ENCODE peak calls at places on chromosome 11, in four cellular contexts. One of them, this sample, is unnamed.

GRCh38 chr11:68976563-68976962 is 4.2 kb downstream of the MRGPRD start:
- DNase-seq in H1: no peak
- DNase-seq in HepG2: no peak
- DNase-seq in GM12878: no peak
- DNase-seq in this sample: no peak

GRCh38 chr11:133835258-133836075 is 9.8 kb downstream of the SPATA19 start:
- DNase-seq in H1: peak; percentile 78
- DNase-seq in HepG2: peak; percentile 61
- DNase-seq in GM12878: peak; percentile 23
- DNase-seq in this sample: peak; percentile 76

GRCh38 chr11:113778111-113778910 is 1.3 kb upstream of the CLDN25 start:
- DNase-seq in H1: no peak
- DNase-seq in HepG2: peak; percentile 40
- DNase-seq in GM12878: no peak
- DNase-seq in this sample: no peak

GRCh38 chr11:76186776-76187279 is 19.5 kb downstream of the WNT11 start:
- DNase-seq in H1: no peak
- DNase-seq in HepG2: no peak
- DNase-seq in GM12878: no peak
- DNase-seq in this sample: no peak

GRCh38 chr11:131894615-131895544 is 524.5 kb downstream of the NTM start:
- DNase-seq in H1: no peak
- DNase-seq in HepG2: no peak
- DNase-seq in GM12878: no peak
- DNase-seq in this sample: no peak

GRCh38 chr11:113114452-113115027 is 153.3 kb downstream of the NCAM1 start:
- DNase-seq in H1: peak; percentile 52
- DNase-seq in HepG2: peak; percentile 3
- DNase-seq in GM12878: no peak
- DNase-seq in this sample: no peak

GRCh38 chr11:117572671-117573070 is 224.3 kb downstream of the DSCAML1 start:
- DNase-seq in H1: no peak
- DNase-seq in HepG2: no peak
- DNase-seq in GM12878: no peak
- DNase-seq in this sample: no peak

GRCh38 chr11:22037505-22037904 is 155.4 kb upstream of the ANO5 start:
- DNase-seq in H1: no peak
- DNase-seq in HepG2: no peak
- DNase-seq in GM12878: no peak
- DNase-seq in this sample: no peak

GRCh38 chr11:72653616-72654000 is 20.6 kb downstream of the PDE2A start:
- DNase-seq in H1: no peak
- DNase-seq in HepG2: no peak
- DNase-seq in GM12878: no peak
- DNase-seq in this sample: no peak

GRCh38 chr11:73426184-73426845 is 50.1 kb downstream of the RELT start:
- DNase-seq in H1: no peak
- DNase-seq in HepG2: no peak
- DNase-seq in GM12878: no peak
- DNase-seq in this sample: no peak

GRCh38 chr11:10991372-10991771 is 133.5 kb upstream of the ZBED5 start:
- DNase-seq in H1: no peak
- DNase-seq in HepG2: no peak
- DNase-seq in GM12878: no peak
- DNase-seq in this sample: no peak

GRCh38 chr11:125105921-125106320 is 5.5 kb downstream of the TMEM218 start:
- DNase-seq in H1: no peak
- DNase-seq in HepG2: no peak
- DNase-seq in GM12878: no peak
- DNase-seq in this sample: no peak

GRCh38 chr11:82527185-82527584 is 206.5 kb downstream of the FAM181B start:
- DNase-seq in H1: no peak
- DNase-seq in HepG2: no peak
- DNase-seq in GM12878: no peak
- DNase-seq in this sample: no peak

GRCh38 chr11:68181719-68182451 is 31.2 kb downstream of the KMT5B start:
- DNase-seq in H1: no peak
- DNase-seq in HepG2: no peak
- DNase-seq in GM12878: no peak
- DNase-seq in this sample: no peak

GRCh38 chr11:33449798-33450197 is 192.6 kb downstream of the HIPK3 start:
- DNase-seq in H1: no peak
- DNase-seq in HepG2: no peak
- DNase-seq in GM12878: no peak
- DNase-seq in this sample: no peak

GRCh38 chr11:11558352-11558751 is 63.5 kb downstream of the GALNT18 start:
- DNase-seq in H1: no peak
- DNase-seq in HepG2: no peak
- DNase-seq in GM12878: no peak
- DNase-seq in this sample: no peak

GRCh38 chr11:92941676-92942571 is 27.5 kb upstream of the MTNR1B start:
- DNase-seq in H1: no peak
- DNase-seq in HepG2: peak; percentile 23
- DNase-seq in GM12878: no peak
- DNase-seq in this sample: no peak

GRCh38 chr11:106581399-106581798 is 436.9 kb downstream of the GUCY1A2 start:
- DNase-seq in H1: no peak
- DNase-seq in HepG2: no peak
- DNase-seq in GM12878: no peak
- DNase-seq in this sample: no peak

GRCh38 chr11:34680918-34681554 is 60.1 kb downstream of the EHF start:
- DNase-seq in H1: no peak
- DNase-seq in HepG2: peak; percentile 53
- DNase-seq in GM12878: no peak
- DNase-seq in this sample: no peak

DNA sequence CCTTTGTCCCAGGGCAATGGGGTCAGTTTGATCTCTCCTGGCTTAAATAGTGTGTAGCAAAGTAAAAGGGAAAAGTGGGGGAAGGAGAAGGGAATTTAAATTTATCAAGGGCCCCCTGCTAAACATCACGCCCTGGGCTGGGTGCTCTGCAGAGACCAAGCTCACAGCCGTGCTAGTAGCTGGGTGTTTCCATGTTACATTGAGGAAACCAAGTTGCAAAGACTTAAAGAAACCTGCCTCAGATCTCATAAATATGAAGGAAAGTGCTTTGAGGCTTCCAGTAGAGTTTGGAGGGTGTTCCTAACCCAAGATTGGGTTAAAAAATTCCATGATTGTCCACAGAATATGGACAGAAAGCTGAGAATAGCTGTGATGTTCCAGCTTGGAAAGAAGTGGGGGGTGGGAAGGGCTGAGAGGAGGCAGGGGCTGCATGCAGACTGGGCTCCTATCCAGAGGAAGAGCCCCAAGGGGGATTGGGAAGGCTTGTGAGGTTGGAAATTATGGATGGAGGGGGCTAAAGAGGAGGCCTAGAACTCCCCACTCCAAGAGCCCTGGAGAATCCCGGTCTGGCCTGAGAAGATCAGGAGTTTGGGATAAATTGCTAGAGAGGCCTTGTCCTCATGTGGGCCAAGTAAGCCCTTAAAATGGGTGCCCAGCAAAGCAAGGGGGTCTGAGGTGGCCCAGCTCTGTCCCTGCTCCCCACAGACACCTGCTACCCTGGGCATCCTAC is 25.0 kb upstream of the OAF start:
- DNase-seq in H1: no peak
- DNase-seq in HepG2: no peak
- DNase-seq in GM12878: no peak
- DNase-seq in this sample: no peak
- TF ChIP-seq SUZ12 in H1: no peak
- TF ChIP-seq SUZ12 in HepG2: no peak
- TF ChIP-seq SUZ12 in GM12878: no peak
- TF ChIP-seq SUZ12 in this sample: no peak

DNA sequence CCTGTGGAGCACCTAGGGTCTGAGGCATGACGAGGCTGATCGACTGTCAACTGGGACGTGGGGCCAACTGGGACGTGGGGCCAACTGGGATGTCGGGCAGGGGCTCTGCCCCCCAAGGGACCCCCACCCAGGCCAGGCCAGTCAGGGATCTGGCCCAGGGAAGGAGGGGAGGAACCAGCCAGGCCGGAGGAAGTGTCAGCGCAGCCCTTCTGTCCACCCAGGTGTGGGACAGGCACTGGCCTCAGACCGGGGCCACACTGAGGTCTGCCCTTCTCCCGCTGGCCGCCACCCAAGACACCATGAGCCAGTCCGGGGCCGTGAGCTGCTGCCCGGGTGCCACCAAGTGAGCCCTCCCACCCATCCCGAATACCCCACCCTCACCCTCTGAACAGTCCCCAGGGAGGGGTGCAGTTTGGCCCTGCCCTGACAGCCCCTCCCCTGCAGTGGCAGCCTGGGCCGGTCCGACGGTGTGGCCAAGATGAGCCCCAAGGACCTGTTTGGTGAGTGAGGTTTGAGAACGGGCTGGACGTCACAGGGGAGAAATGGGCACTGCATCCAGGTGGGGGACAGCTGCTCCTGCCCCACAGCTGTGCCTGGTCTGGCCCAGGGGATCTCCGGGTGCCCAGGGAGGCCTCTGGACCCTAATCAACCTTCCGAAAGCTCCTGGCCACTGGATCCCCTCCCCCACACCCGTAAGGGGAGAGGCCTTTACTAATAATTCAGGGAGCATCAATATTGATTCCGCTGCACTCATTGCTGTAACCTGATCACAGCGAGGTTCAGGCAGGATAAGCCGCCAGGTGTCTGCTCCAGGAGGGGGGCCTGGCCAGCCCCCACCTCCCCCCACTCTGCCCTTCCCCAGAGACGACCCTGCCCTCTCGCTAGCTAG is 3.3 kb downstream of the EPS8L2 start:
- DNase-seq in H1: no peak
- DNase-seq in HepG2: no peak
- DNase-seq in GM12878: no peak
- DNase-seq in this sample: no peak
- TF ChIP-seq YY1 in H1: no peak
- TF ChIP-seq YY1 in HepG2: no peak
- TF ChIP-seq YY1 in GM12878: no peak
- TF ChIP-seq YY1 in this sample: no peak

GRCh38 chr11:44997566-44997965 is 46.9 kb upstream of the TP53I11 start:
- DNase-seq in H1: peak; percentile 39
- DNase-seq in HepG2: no peak
- DNase-seq in GM12878: no peak
- DNase-seq in this sample: no peak
- TF ChIP-seq SUZ12 in H1: no peak
- TF ChIP-seq SUZ12 in HepG2: no peak
- TF ChIP-seq SUZ12 in GM12878: no peak
- TF ChIP-seq SUZ12 in this sample: no peak

GRCh38 chr11:1518301-1518700 is 31.7 kb upstream of the MOB2 start:
- DNase-seq in H1: no peak
- DNase-seq in HepG2: no peak
- DNase-seq in GM12878: no peak
- DNase-seq in this sample: no peak
- TF ChIP-seq YY1 in H1: no peak
- TF ChIP-seq YY1 in HepG2: no peak
- TF ChIP-seq YY1 in GM12878: no peak
- TF ChIP-seq YY1 in this sample: no peak

DNA sequence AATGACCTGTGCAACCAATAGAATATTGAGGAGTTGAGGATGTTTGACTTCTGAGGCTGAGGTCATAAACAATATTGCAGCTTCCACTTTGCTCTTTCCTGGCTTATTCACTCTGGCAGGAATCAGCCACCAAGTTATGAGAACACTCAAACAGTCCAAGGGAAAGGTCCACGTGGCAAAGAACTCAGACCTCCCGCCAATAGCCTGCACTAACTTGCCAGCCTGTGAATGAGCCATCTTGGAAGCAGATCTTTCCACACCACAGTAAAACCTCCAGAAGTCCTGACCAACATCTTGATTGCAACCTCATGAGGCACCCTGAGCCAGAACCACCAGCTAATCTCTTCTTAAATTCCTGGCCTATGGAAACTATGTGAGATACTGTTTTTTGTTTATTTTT is 22.7 kb upstream of the PICALM start:
- DNase-seq in H1: no peak
- DNase-seq in HepG2: no peak
- DNase-seq in GM12878: no peak
- DNase-seq in this sample: no peak
- TF ChIP-seq SUZ12 in H1: no peak
- TF ChIP-seq SUZ12 in HepG2: no peak
- TF ChIP-seq SUZ12 in GM12878: no peak
- TF ChIP-seq SUZ12 in this sample: no peak

DNA sequence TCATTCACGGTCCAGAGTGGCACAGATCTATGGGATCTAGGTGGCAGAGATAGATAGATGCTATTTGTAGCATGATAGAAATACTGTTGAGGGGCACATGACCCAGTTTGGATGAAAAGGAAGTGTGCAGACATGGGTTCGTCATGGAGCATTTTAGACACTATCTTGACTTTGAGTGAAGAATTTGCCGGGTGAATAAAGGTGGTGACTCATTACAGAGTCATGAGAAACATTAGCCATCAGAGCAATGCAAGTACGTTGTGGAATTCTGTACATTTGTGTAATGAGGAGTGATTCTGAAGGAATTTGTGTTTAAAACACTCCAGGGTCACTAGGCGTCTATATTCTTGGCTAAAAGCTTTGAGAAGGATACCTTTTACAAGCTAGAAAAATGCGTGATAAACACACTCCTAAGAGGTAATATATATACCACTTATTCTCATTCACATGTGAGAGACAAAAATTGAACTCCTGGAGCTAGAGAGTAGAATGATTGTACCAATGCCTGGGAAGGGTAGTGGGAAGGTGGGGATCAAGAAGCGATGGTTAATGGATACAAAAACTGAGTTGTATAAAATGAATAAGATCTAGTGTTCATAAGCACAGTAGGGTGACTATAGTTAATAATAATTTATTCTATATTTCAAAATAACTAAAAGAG is 593.7 kb upstream of the LUZP2 start:
- DNase-seq in H1: no peak
- DNase-seq in HepG2: peak; percentile 4
- DNase-seq in GM12878: no peak
- DNase-seq in this sample: no peak
- TF ChIP-seq YY1 in H1: no peak
- TF ChIP-seq YY1 in HepG2: no peak
- TF ChIP-seq YY1 in GM12878: no peak
- TF ChIP-seq YY1 in this sample: no peak

GRCh38 chr11:61425367-61426131 is 4.2 kb downstream of the CPSF7 start:
- DNase-seq in H1: no peak
- DNase-seq in HepG2: no peak
- DNase-seq in GM12878: no peak
- DNase-seq in this sample: no peak

GRCh38 chr11:61429691-61430582 is at the start of the genes CPSF7 and SDHAF2:
- DNase-seq in H1: peak; percentile 98
- DNase-seq in HepG2: peak; percentile 89
- DNase-seq in GM12878: peak; percentile 69
- DNase-seq in this sample: peak; percentile 93

DNA sequence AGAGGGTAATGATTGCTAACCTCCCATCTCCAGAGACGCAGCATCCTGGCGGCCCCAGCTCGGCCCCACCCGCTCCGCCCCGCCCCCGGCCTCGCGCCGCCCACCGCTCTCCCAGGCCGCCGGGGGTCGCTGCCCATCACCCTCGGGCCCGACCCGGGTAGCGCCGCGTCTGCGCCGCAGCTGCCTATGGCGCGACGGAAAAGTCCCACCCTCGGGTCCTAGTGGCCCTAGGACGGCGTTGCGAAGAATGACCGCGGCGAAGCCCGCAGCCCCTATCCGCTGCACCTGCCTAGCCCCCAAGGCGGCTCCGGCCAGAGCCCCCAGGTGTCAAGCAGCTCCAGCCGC is 457 bp downstream of the CPSF7 start:
- DNase-seq in H1: peak; percentile 86
- DNase-seq in HepG2: peak; percentile 66
- DNase-seq in GM12878: no peak
- DNase-seq in this sample: peak; percentile 47
- TF ChIP-seq SUZ12 in H1: no peak
- TF ChIP-seq SUZ12 in HepG2: no peak
- TF ChIP-seq SUZ12 in GM12878: no peak
- TF ChIP-seq SUZ12 in this sample: no peak

This sample was measured in NT2/D1.